ENCODE peak calls at places on chromosomes 2 and 18, in four cellular contexts. D is HAP-1, E is tibial artery, Y is body of pancreas. J is an unnamed sample. For H3K4me1 and H3K27me3, the result is how much of the 10 kb centered on the place peaks cover.

GRCh38 chr2:231000211-231000904 is 4.4 kb downstream of the SPATA3 start:
- DNase-seq in E (no peak), Y (peak), D (no peak), J (peak)

GRCh38 chr2:60992985-60993392 is 24.5 kb upstream of the PEX13 start:
- DNase-seq in E (no peak), D (no peak), Y (no peak), J (peak)

GRCh38 chr18:26309283-26309682 is 83.0 kb downstream of the TAF4B start:
- DNase-seq in Y (no peak), E (no peak), D (no peak), J (no peak)

GRCh38 chr2:215692387-215693079 is 256.7 kb upstream of the FN1 start:
- DNase-seq in Y (no peak), E (no peak), D (no peak), J (no peak)

GRCh38 chr2:149033716-149034115 is 4.8 kb upstream of the LYPD6B start:
- DNase-seq in D (no peak), Y (peak), E (no peak), J (no peak)

GRCh38 chr2:138842341-138842740 is 62.2 kb upstream of the NXPH2 start:
- DNase-seq in D (no peak), Y (no peak), E (no peak), J (no peak)

GRCh38 chr2:96164459-96165184 is 19.4 kb upstream of the DUSP2 start:
- DNase-seq in Y (no peak), E (no peak), D (no peak), J (peak)

GRCh38 chr2:133063792-133064191 is 393.8 kb upstream of the LYPD1 start:
- DNase-seq in Y (peak), D (no peak), E (no peak), J (no peak)

GRCh38 chr2:162013514-162014205 is 60.4 kb downstream of the DPP4 start:
- DNase-seq in D (peak), E (no peak), Y (no peak), J (no peak)

GRCh38 chr18:39701071-39701783 is 2135.6 kb upstream of the CELF4 start:
- DNase-seq in Y (no peak), E (no peak), D (no peak), J (no peak)

GRCh38 chr2:104769096-104769495 is 84.8 kb upstream of the POU3F3 start:
- DNase-seq in D (no peak), E (no peak), Y (no peak), J (no peak)

GRCh38 chr2:19936203-19936602 is 34.4 kb upstream of the TTC32 start:
- DNase-seq in D (no peak), E (no peak), Y (no peak), J (no peak)

GRCh38 chr2:19936979-19937378 is 35.2 kb upstream of the TTC32 start:
- DNase-seq in E (no peak), D (no peak), Y (no peak), J (no peak)

GRCh38 chr2:19933351-19933981 is 31.7 kb upstream of the TTC32 start:
- DNase-seq in D (no peak), E (no peak), Y (no peak), J (no peak)

GRCh38 chr2:19929226-19929625 is 27.4 kb upstream of the TTC32 start:
- DNase-seq in E (no peak), D (no peak), Y (no peak), J (no peak)

DNA sequence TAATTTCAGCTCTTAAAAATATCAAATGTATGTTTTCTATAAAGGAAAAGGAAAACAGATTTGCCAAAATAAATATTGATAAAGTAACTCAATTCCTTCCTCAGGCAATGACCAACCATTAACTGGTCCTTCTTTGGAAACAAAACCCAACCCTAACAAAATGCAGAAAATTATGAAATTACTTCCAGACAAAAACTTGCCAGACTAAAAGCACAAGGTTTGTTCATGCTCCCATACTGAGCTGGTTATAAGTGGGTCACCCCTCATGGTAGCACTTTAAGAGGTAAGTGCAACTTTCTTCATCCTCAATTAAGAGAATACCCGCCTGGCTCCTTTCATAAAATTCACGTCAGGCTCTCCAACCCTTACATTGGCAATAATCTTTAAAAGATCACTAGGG is 31.1 kb upstream of the TTC32 start:
- DNase-seq in Y (no peak), E (no peak), D (no peak), J (no peak)
- H3K4me3 ChIP-seq in Y (no peak), E (no peak), D (no peak), J (no peak)

GRCh38 chr2:10282621-10283105 is 20.0 kb upstream of the HPCAL1 start:
- DNase-seq in D (no peak), E (no peak), Y (no peak), J (no peak)
- H3K4me1 ChIP-seq in D (under half), E (under half), Y (under half), J (under half)

DNA sequence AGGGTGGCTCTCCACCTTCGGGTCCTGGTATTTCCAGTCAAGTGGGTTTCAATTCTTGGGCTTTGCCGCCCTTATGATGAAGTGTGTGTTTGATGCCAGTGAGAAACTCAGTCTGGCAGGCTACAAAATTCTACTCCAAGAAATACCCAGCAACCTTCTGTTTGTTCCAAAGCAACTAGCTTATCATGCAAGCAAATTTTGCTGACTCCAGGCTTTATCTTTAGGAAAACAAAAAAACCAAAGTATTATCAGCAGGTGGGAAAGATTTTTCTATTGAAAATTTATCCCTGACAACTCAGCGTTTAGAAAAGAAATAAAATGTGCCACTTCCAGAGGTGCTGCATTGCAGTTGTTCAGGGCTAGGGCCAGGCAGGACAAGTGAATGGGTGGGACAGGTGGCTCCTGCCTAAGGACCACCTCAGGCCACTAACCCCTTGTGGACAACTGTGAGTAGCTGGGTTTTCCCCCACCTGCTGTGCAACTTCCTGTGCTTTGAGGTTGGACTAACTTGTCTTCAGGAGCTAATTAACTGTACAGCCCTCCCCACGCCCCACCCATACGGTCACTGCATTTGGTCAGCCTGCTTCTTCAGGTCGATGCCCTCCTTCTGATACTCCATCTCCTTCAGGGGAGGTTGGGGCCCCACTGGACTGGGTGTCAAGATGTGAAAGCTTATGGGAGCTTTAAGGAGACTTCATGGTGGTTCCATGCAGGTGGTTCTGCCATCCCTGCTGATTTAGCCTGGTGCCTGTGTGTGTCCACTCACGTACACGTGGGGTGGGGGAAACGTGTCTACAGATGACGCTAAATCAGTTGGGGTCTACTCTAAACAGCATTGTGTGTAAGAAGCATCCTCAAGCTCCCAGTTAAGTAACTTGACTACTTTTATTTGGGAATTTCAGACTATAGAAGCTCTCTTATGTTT is 46.8 kb downstream of the BCL2L11 start:
- DNase-seq in E (no peak), D (no peak), Y (no peak), J (no peak)
- H3K27me3 ChIP-seq in E (under half), D (under half), Y (under half), J (under half)

GRCh38 chr18:57436193-57436964 is 1.2 kb downstream of the ONECUT2 start:
- DNase-seq in D (no peak), Y (no peak), E (no peak), J (no peak)

GRCh38 chr18:57436965-57437333 is 1.8 kb downstream of the ONECUT2 start:
- DNase-seq in E (no peak), D (no peak), Y (no peak), J (peak)

GRCh38 chr18:57437782-57438668 is 2.9 kb downstream of the ONECUT2 start:
- DNase-seq in D (peak), Y (peak), E (no peak), J (peak)

GRCh38 chr18:57438669-57439616 is 3.8 kb downstream of the ONECUT2 start:
- DNase-seq in D (no peak), E (no peak), Y (no peak), J (peak)

GRCh38 chr18:57437433-57437781 is 2.2 kb downstream of the ONECUT2 start:
- DNase-seq in D (peak), E (no peak), Y (no peak), J (no peak)
- H3K4me3 ChIP-seq in D (peak), E (no peak), Y (no peak), J (peak)

DNA sequence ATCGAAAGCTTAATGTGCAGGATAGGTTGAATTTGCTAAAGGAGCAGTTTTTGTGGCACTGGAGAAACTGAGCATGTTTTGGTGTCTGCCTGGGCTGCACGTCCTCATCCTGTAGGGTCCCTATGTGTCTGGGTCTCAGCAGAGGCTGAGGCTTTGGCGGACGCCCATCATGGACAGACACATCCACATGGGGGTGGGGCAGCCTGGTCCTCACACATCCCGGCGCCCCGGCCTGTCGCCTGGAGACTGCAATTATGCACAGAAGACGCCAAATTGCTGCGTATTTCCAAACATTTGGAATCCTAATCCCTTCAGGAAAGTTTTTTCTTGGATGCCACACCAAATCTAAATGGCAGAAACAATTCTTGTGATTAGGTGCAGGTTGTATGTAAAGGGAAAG is 128.2 kb upstream of the TWIST2 start:
- DNase-seq in E (peak), D (no peak), Y (no peak), J (no peak)
- H3K4me1 ChIP-seq in E (under half), D (under half), Y (under half), J (under half)

GRCh38 chr18:48138211-48138610 is 207.8 kb upstream of the SMAD2 start:
- DNase-seq in Y (no peak), D (no peak), E (no peak), J (no peak)
- H3K27me3 ChIP-seq in Y (under half), D (under half), E (under half), J (under half)

GRCh38 chr18:30086351-30086750 is 956.2 kb downstream of the DSC3 start:
- DNase-seq in D (no peak), E (no peak), Y (no peak), J (no peak)
- H3K4me3 ChIP-seq in D (no peak), E (no peak), Y (no peak), J (no peak)

GRCh38 chr2:234974501-234975385 is 22.9 kb downstream of the SH3BP4 start:
- DNase-seq in D (no peak), Y (peak), E (no peak), J (peak)
- H3K4me1 ChIP-seq in D (under half), Y (half or more), E (half or more), J (under half)

DNA sequence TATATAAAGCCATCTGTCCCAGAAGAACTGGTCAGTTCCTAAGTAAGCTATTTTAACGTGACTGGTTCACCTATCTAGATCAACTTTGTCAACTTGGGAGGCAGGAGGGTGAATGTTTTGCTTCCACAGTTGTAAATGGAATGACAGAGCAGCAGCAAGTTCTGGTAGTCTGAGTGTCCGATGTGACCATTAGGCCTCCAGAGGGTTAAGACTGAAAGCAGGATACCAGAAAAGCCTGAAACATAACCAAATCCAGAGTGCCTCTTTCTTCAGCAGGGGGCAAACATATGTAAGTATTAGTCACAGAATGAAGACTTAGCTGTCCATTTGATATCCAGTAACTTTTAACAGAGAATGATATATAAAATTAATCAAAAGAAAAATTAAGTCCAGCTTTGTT is 9.2 kb downstream of the HOXD3 start:
- DNase-seq in D (no peak), E (no peak), Y (no peak), J (no peak)
- H3K27me3 ChIP-seq in D (under half), E (half or more), Y (under half), J (half or more)